ENCODE peak calls at places on chromosomes 5 and 9, in eight cellular contexts. K is CD8-positive, alpha-beta T cell; O is retinal pigment epithelial cell; S is hippocampal formation; U is foreskin melanocyte; W is transverse colon; X is PC-3; V is AG04450. N is an unnamed sample.

GRCh38 chr9:99369327-99369722 is 147.2 kb downstream of the SEC61B start:
- DNase-seq in K (no peak), O (no peak), S (no peak), U (no peak), W (no peak), X (no peak), V (no peak), N (no peak)

GRCh38 chr9:109335929-109336328 is 15.1 kb upstream of the EPB41L4B start:
- DNase-seq in K (no peak), O (no peak), S (no peak), U (no peak), W (no peak), X (no peak), V (no peak), N (no peak)

GRCh38 chr5:149936700-149937091 is 7.9 kb downstream of the PDE6A start:
- DNase-seq in K (no peak), O (no peak), S (no peak), U (no peak), W (no peak), X (no peak), V (peak), N (no peak)

GRCh38 chr5:54344653-54345052 is 34.3 kb upstream of the ARL15 start:
- DNase-seq in K (no peak), O (no peak), S (no peak), U (no peak), W (no peak), X (no peak), V (no peak), N (no peak)

GRCh38 chr5:159458217-159458711 is 128.0 kb upstream of the IL12B start:
- DNase-seq in K (no peak), O (no peak), S (no peak), U (no peak), W (no peak), X (no peak), V (no peak), N (no peak)

GRCh38 chr5:51373880-51374523 is 9.2 kb upstream of the ISL1 start:
- DNase-seq in K (no peak), O (no peak), S (no peak), U (no peak), W (peak), X (no peak), V (no peak), N (no peak)

GRCh38 chr5:36607114-36607561 is 732 bp downstream of the SLC1A3 start:
- DNase-seq in K (no peak), O (peak), S (peak), U (peak), W (no peak), X (peak), V (no peak), N (no peak)

GRCh38 chr9:30258079-30258478 is 2126.4 kb upstream of the ACO1 start:
- DNase-seq in K (no peak), O (no peak), S (no peak), U (no peak), W (no peak), X (no peak), V (no peak), N (no peak)

GRCh38 chr5:127031147-127031862 is 947 bp upstream of the MARCHF3 start:
- DNase-seq in K (no peak), O (no peak), S (no peak), U (no peak), W (no peak), X (no peak), V (no peak), N (no peak)

GRCh38 chr9:121674952-121675351 is 23.5 kb downstream of the DAB2IP start:
- DNase-seq in K (no peak), O (no peak), S (no peak), U (no peak), W (no peak), X (peak), V (no peak), N (no peak)

GRCh38 chr9:74369844-74370243 is 127.3 kb upstream of the RORB start:
- DNase-seq in K (no peak), O (no peak), S (no peak), U (no peak), W (no peak), X (no peak), V (no peak), N (no peak)

GRCh38 chr5:167982-168660 is 23.2 kb upstream of the LRRC14B start:
- DNase-seq in K (no peak), O (peak), S (no peak), U (peak), W (no peak), X (peak), V (peak), N (no peak)

GRCh38 chr5:22560115-22560514 is 293.0 kb downstream of the CDH12 start:
- DNase-seq in K (no peak), O (no peak), S (no peak), U (peak), W (no peak), X (peak), V (peak), N (no peak)

GRCh38 chr9:70466976-70467551 is 52.6 kb upstream of the KLF9 start:
- DNase-seq in K (no peak), O (no peak), S (peak), U (no peak), W (no peak), X (peak), V (no peak), N (no peak)

GRCh38 chr9:131620764-131621520 is 75.6 kb downstream of the PRRT1B start:
- DNase-seq in K (no peak), O (no peak), S (no peak), U (no peak), W (no peak), X (no peak), V (no peak), N (no peak)